ENCODE peak calls at places on chromosomes 5 and 9, in ten cellular contexts. B is cardiac muscle cell; U is uterus; G is heart right ventricle; H is heart left ventricle; T is CD8-positive, alpha-beta T cell; S is neural progenitor cell; R is upper lobe of right lung; V is body of pancreas; Y is HCT116. C is an unnamed sample.

GRCh38 chr5:65762234-65762633 is 40.2 kb downstream of the NLN start:
- DNase-seq in B (no peak), U (no peak), G (no peak), H (no peak), T (no peak), S (no peak), R (no peak), V (no peak), Y (no peak), C (no peak)

GRCh38 chr9:91533382-91533781 is 109.8 kb upstream of the NFIL3 start:
- DNase-seq in B (no peak), U (no peak), G (no peak), H (no peak), T (no peak), S (no peak), R (no peak), V (no peak), Y (no peak), C (no peak)

GRCh38 chr9:108813951-108814601 is 41.7 kb downstream of the ACTL7B start:
- DNase-seq in B (peak; percentile 48), U (no peak), G (peak; percentile 9), H (no peak), T (no peak), S (peak; percentile 35), R (no peak), V (no peak), Y (peak; percentile 38), C (no peak)

GRCh38 chr9:128078504-128079434 is 10.7 kb downstream of the SLC25A25 start:
- DNase-seq in B (peak; percentile 54), U (no peak), G (no peak), H (no peak), T (no peak), S (no peak), R (no peak), V (peak; percentile 59), Y (peak; percentile 79), C (no peak)

GRCh38 chr5:170275376-170275994 is 22.1 kb downstream of the LCP2 start:
- DNase-seq in B (no peak), U (no peak), G (no peak), H (no peak), T (peak; percentile 71), S (no peak), R (no peak), V (no peak), Y (no peak), C (no peak)

GRCh38 chr5:52269853-52270252 is 517.9 kb upstream of the ITGA1 start:
- DNase-seq in B (no peak), U (no peak), G (no peak), H (no peak), T (no peak), S (no peak), R (no peak), V (no peak), Y (no peak), C (no peak)

GRCh38 chr5:109102291-109102690 is 307.5 kb downstream of the PJA2 start:
- DNase-seq in B (no peak), U (no peak), G (no peak), H (no peak), T (no peak), S (no peak), R (no peak), V (no peak), Y (no peak), C (no peak)

GRCh38 chr5:83473344-83474169 is 2.0 kb downstream of the VCAN start:
- DNase-seq in B (peak; percentile 99), U (peak; percentile 89), G (peak; percentile 90), H (peak; percentile 88), T (peak; percentile 26), S (peak; percentile 97), R (peak; percentile 89), V (peak; percentile 79), Y (peak; percentile 86), C (peak; percentile 96)

GRCh38 chr5:72245517-72246238 is 74.4 kb downstream of the MRPS27 start:
- DNase-seq in B (no peak), U (no peak), G (no peak), H (no peak), T (no peak), S (peak; percentile 26), R (no peak), V (no peak), Y (no peak), C (no peak)

GRCh38 chr9:15531380-15531779 is 20.6 kb upstream of the PSIP1 start:
- DNase-seq in B (no peak), U (no peak), G (no peak), H (no peak), T (no peak), S (no peak), R (no peak), V (no peak), Y (no peak), C (no peak)

GRCh38 chr9:101449071-101449721 is 13.6 kb upstream of the ALDOB start:
- DNase-seq in B (peak; percentile 63), U (peak; percentile 51), G (peak; percentile 61), H (peak; percentile 86), T (peak; percentile 46), S (peak; percentile 91), R (peak; percentile 87), V (peak; percentile 92), Y (peak; percentile 83), C (peak; percentile 86)

GRCh38 chr5:73558950-73559349 is 6.5 kb downstream of the ANKRA2 start:
- DNase-seq in B (no peak), U (no peak), G (no peak), H (no peak), T (no peak), S (no peak), R (no peak), V (no peak), Y (no peak), C (no peak)
- TF ChIP-seq CTCF in B (no peak), U (no peak), G (no peak), H (no peak), T (no peak), S (no peak), R (no peak), V (no peak), Y (no peak), C (no peak)

DNA sequence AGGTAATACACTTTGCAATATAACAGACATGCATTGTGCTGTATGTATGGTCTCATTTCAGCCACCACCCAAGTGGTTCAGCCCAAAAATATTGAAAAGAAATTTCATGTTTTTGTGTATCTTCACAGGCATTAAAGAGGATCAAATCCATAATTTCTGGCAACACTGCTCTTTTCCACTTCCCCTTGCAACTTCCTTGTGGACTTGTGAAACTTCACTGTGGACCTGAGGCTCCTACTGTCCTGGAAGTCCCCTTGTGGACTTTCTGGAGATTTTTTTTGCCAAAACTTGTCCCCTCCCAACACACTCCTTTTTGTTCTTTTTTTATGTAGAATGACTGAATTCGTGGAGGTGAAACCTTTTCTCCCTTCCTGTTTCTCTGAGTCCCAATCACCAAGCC is 14.3 kb downstream of the OTULINL start:
- DNase-seq in B (no peak), U (no peak), G (no peak), H (no peak), T (no peak), S (no peak), R (no peak), V (no peak), Y (no peak), C (no peak)
- H3K4me1 ChIP-seq in B (no peaks in the 10 kb centered on the region), U (no peaks in the 10 kb centered on the region), G (no peaks in the 10 kb centered on the region), H (no peaks in the 10 kb centered on the region), T (peaks cover 75% of the 10 kb centered on the region), S (no peaks in the 10 kb centered on the region), R (peaks cover 24% of the 10 kb centered on the region), V (peaks cover 16% of the 10 kb centered on the region), Y (no peaks in the 10 kb centered on the region), C (no peaks in the 10 kb centered on the region)

DNA sequence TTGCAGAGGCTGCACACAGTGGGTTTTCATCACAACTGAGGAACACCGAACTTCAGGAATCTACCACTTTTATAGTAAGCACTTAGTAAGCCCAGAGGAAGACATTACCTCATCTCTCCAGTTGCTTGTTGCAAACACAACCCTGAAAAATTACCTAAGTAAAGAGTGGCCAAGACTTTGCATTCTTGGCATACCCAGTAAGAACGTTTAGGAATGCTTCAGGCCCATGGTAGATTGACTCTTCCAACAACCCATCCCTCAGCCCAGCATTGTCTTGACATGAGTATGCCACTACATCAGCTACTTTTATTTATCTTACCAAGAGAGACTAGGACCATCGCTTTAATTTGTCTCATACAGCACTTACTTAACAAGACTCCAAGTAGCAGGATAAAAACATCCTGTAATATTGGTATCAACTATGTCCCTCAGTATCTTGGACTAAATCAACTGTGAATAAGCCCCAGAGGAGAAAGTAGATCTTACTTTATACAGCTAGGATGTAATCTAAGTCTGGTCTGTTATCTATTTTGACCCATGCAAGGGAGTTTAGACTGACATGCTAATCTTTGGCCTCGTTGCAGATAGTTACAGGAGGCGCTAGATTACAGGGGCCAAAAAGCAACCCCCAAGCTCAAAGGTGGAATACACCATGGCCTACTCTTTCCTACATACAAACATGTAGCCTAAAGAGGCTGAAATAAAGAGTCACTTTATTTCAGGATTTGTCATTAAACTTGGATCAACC is 114.9 kb downstream of the INVS start:
- DNase-seq in B (peak; percentile 20), U (no peak), G (no peak), H (no peak), T (no peak), S (no peak), R (no peak), V (no peak), Y (no peak), C (no peak)
- TF ChIP-seq CTCF in B (no peak), U (no peak), G (no peak), H (no peak), T (no peak), S (no peak), R (no peak), V (no peak), Y (no peak), C (no peak)

DNA sequence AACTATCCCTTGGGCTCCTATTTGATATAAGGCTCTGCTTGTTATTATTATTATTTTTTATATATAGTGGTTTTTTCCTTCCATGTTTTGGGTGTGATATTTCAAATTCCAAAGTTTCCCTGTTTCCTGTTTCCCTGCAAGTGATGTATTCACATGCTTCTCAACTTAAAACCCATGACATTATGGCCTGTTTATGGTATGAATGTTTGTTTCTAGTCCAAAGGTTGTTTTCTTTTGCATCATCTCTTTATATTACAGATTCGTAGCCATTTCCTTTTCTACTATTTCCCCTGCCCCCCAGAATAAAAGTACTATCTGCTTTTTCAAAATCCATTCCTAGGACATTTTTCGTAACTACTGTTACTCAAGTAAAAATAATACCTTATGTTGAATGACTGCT is 7.5 kb downstream of the SEMA6A start:
- DNase-seq in B (no peak), U (no peak), G (no peak), H (no peak), T (no peak), S (no peak), R (no peak), V (no peak), Y (no peak), C (no peak)
- H3K4me1 ChIP-seq in B (peaks cover 7% of the 10 kb centered on the region), U (no peaks in the 10 kb centered on the region), G (peaks cover 35% of the 10 kb centered on the region), H (peaks cover 18% of the 10 kb centered on the region), T (no peaks in the 10 kb centered on the region), S (peaks cover 95% of the 10 kb centered on the region), R (no peaks in the 10 kb centered on the region), V (peaks cover 6% of the 10 kb centered on the region), Y (no peaks in the 10 kb centered on the region), C (peaks cover 3% of the 10 kb centered on the region)